ENCODE peak calls at places on chromosomes 2 and 18, in four cellular contexts. One of them, this sample, is unnamed.

GRCh38 chr2:228581731-228582130 is 400.2 kb upstream of the SPHKAP start:
- DNase-seq in K562: no peak
- DNase-seq in HepG2: no peak
- DNase-seq in SK-N-SH: no peak
- DNase-seq in this sample: no peak

GRCh38 chr18:62625019-62625418 is 90.3 kb upstream of the PHLPP1 start:
- DNase-seq in K562: no peak
- DNase-seq in HepG2: no peak
- DNase-seq in SK-N-SH: no peak
- DNase-seq in this sample: no peak

GRCh38 chr2:218569038-218569431 is 396 bp downstream of the CNOT9 start:
- DNase-seq in K562: peak
- DNase-seq in HepG2: peak
- DNase-seq in SK-N-SH: peak
- DNase-seq in this sample: peak

GRCh38 chr2:63408530-63408929 is 179.7 kb downstream of the WDPCP start:
- DNase-seq in K562: no peak
- DNase-seq in HepG2: peak
- DNase-seq in SK-N-SH: no peak
- DNase-seq in this sample: no peak

GRCh38 chr2:141341444-141341843 is 789.4 kb downstream of the LRP1B start:
- DNase-seq in K562: no peak
- DNase-seq in HepG2: no peak
- DNase-seq in SK-N-SH: no peak
- DNase-seq in this sample: no peak

GRCh38 chr2:15069149-15069548 is 436.6 kb downstream of the LRATD1 start:
- DNase-seq in K562: no peak
- DNase-seq in HepG2: no peak
- DNase-seq in SK-N-SH: no peak
- DNase-seq in this sample: no peak

GRCh38 chr2:182672471-182673165 is 43.4 kb upstream of the DNAJC10 start:
- DNase-seq in K562: no peak
- DNase-seq in HepG2: no peak
- DNase-seq in SK-N-SH: no peak
- DNase-seq in this sample: no peak

GRCh38 chr2:26758790-26759321 is 5.2 kb upstream of the SLC35F6 start:
- DNase-seq in K562: no peak
- DNase-seq in HepG2: no peak
- DNase-seq in SK-N-SH: no peak
- DNase-seq in this sample: no peak

GRCh38 chr18:46374850-46375249 is 270.7 kb downstream of the HAUS1 start:
- DNase-seq in K562: peak
- DNase-seq in HepG2: no peak
- DNase-seq in SK-N-SH: peak
- DNase-seq in this sample: peak

GRCh38 chr2:169761970-169762292 is 28.3 kb downstream of the KLHL23 start:
- DNase-seq in K562: no peak
- DNase-seq in HepG2: no peak
- DNase-seq in SK-N-SH: no peak
- DNase-seq in this sample: no peak

GRCh38 chr2:197975956-197976519 is 171.6 kb downstream of the PLCL1 start:
- DNase-seq in K562: no peak
- DNase-seq in HepG2: no peak
- DNase-seq in SK-N-SH: no peak
- DNase-seq in this sample: no peak

GRCh38 chr2:219422944-219423534 is 4.9 kb downstream of the DES start:
- DNase-seq in K562: no peak
- DNase-seq in HepG2: no peak
- DNase-seq in SK-N-SH: no peak
- DNase-seq in this sample: no peak

GRCh38 chr2:16774980-16775963 is 109.6 kb upstream of the CYRIA start:
- DNase-seq in K562: peak
- DNase-seq in HepG2: peak
- DNase-seq in SK-N-SH: peak
- DNase-seq in this sample: peak

GRCh38 chr2:185970148-185970852 is 231.7 kb downstream of the FSIP2 start:
- DNase-seq in K562: no peak
- DNase-seq in HepG2: peak
- DNase-seq in SK-N-SH: no peak
- DNase-seq in this sample: no peak

GRCh38 chr2:44120428-44120827 is 48.2 kb upstream of the PPM1B start:
- DNase-seq in K562: no peak
- DNase-seq in HepG2: no peak
- DNase-seq in SK-N-SH: no peak
- DNase-seq in this sample: no peak

GRCh38 chr18:13548106-13548819 is 178.1 kb downstream of the FAM210A start:
- DNase-seq in K562: no peak
- DNase-seq in HepG2: no peak
- DNase-seq in SK-N-SH: no peak
- DNase-seq in this sample: no peak
- TF ChIP-seq FOXJ3 in K562: no peak
- TF ChIP-seq FOXJ3 in HepG2: no peak
- TF ChIP-seq FOXJ3 in SK-N-SH: no peak
- TF ChIP-seq FOXJ3 in this sample: no peak

DNA sequence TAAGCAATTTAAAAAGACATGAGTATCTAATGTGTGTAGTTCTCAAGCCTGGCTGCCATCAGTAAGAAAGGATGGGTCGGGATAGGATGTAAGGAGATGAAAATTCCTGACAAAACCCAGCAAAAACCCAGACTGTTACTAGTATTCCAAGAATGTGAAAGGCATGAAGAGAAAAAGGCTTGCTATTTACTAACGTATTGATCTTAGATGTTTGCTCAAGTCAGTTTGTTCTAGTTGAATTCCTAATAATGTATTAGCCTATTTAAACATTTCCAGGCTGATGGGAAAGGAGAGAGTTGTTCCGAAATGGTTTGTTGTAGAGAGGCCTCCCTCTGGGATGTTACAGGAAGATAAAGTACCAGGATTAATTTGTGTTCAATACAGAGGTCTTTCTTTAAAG is 88.2 kb downstream of the ZNF532 start:
- DNase-seq in K562: no peak
- DNase-seq in HepG2: peak
- DNase-seq in SK-N-SH: no peak
- DNase-seq in this sample: no peak
- TF ChIP-seq FOXJ3 in K562: no peak
- TF ChIP-seq FOXJ3 in HepG2: no peak
- TF ChIP-seq FOXJ3 in SK-N-SH: no peak
- TF ChIP-seq FOXJ3 in this sample: no peak

GRCh38 chr2:144424559-144425240 is 95.2 kb downstream of the ZEB2 start:
- DNase-seq in K562: no peak
- DNase-seq in HepG2: no peak
- DNase-seq in SK-N-SH: no peak
- DNase-seq in this sample: no peak
- TF ChIP-seq FOXJ3 in K562: no peak
- TF ChIP-seq FOXJ3 in HepG2: no peak
- TF ChIP-seq FOXJ3 in SK-N-SH: no peak
- TF ChIP-seq FOXJ3 in this sample: no peak

GRCh38 chr2:10477443-10478297 is 29.5 kb upstream of the ODC1 start:
- DNase-seq in K562: no peak
- DNase-seq in HepG2: no peak
- DNase-seq in SK-N-SH: no peak
- DNase-seq in this sample: no peak
- TF ChIP-seq FOXJ3 in K562: no peak
- TF ChIP-seq FOXJ3 in HepG2: no peak
- TF ChIP-seq FOXJ3 in SK-N-SH: no peak
- TF ChIP-seq FOXJ3 in this sample: no peak

This sample was measured in WTC11.